ENCODE peak calls at places on chromosomes 5 and 9, in nine cellular contexts. C is epithelial cell of esophagus, W is PC-3, H is HepG2, D is AG04450, M is GM23248, I is GM12865, X is GM06990, F is astrocyte of the spinal cord. Z is an unnamed sample.

GRCh38 chr5:135900276-135900675 is 4.6 kb upstream of the IL9 start:
- DNase-seq in C (no peak), W (no peak), H (no peak), D (no peak), M (no peak), I (no peak), X (no peak), F (no peak), Z (no peak)

GRCh38 chr5:36040651-36041536 is 25.8 kb downstream of the UGT3A2 start:
- DNase-seq in C (no peak), W (peak; percentile 16), H (peak; percentile 5), D (no peak), M (no peak), I (no peak), X (no peak), F (no peak), Z (no peak)

GRCh38 chr5:31581498-31582099 is 49.5 kb downstream of the C5orf22 start:
- DNase-seq in C (peak; percentile 53), W (peak; percentile 65), H (peak; percentile 10), D (no peak), M (peak; percentile 78), I (peak; percentile 38), X (no peak), F (peak; percentile 50), Z (peak; percentile 31)

GRCh38 chr5:14222182-14222581 is 79.0 kb downstream of the TRIO start:
- DNase-seq in C (no peak), W (peak; percentile 73), H (no peak), D (no peak), M (no peak), I (no peak), X (no peak), F (no peak), Z (no peak)

GRCh38 chr9:129225815-129226214 is 47.8 kb upstream of the IER5L start:
- DNase-seq in C (peak; percentile 63), W (no peak), H (no peak), D (no peak), M (peak; percentile 48), I (peak; percentile 57), X (no peak), F (peak; percentile 79), Z (peak; percentile 36)

GRCh38 chr9:69120380-69121154 is 53.5 kb upstream of the TJP2 start:
- DNase-seq in C (peak; percentile 91), W (peak; percentile 94), H (peak; percentile 81), D (no peak), M (no peak), I (peak; percentile 21), X (peak; percentile 18), F (no peak), Z (peak; percentile 96)

GRCh38 chr9:97398999-97399758 is 12.7 kb upstream of the TDRD7 start:
- DNase-seq in C (peak; percentile 74), W (peak; percentile 92), H (peak; percentile 54), D (peak; percentile 30), M (peak; percentile 87), I (peak; percentile 88), X (peak; percentile 86), F (peak; percentile 65), Z (peak; percentile 89)

GRCh38 chr5:169071-169727 is 22.1 kb upstream of the LRRC14B start:
- DNase-seq in C (no peak), W (peak; percentile 9), H (no peak), D (peak; percentile 38), M (no peak), I (no peak), X (no peak), F (peak; percentile 80), Z (no peak)

GRCh38 chr5:178630475-178630930 is 3.7 kb upstream of the CLK4 start:
- DNase-seq in C (peak; percentile 87), W (peak; percentile 94), H (peak; percentile 97), D (no peak), M (peak; percentile 36), I (no peak), X (no peak), F (no peak), Z (peak; percentile 7)

GRCh38 chr9:129473523-129474244 is 147.2 kb downstream of the C9orf50 start:
- DNase-seq in C (peak; percentile 45), W (no peak), H (no peak), D (no peak), M (peak; percentile 88), I (no peak), X (no peak), F (no peak), Z (no peak)

GRCh38 chr9:2261421-2262103 is 246.4 kb downstream of the SMARCA2 start:
- DNase-seq in C (peak; percentile 13), W (no peak), H (no peak), D (no peak), M (no peak), I (no peak), X (no peak), F (no peak), Z (no peak)

GRCh38 chr5:74643160-74643562 is 2.6 kb upstream of the ENC1 start:
- DNase-seq in C (peak; percentile 98), W (peak; percentile 90), H (peak; percentile 57), D (peak; percentile 61), M (peak; percentile 94), I (no peak), X (no peak), F (peak; percentile 87), Z (no peak)

GRCh38 chr5:73218552-73219171 is 45.7 kb downstream of the TMEM174 start:
- DNase-seq in C (peak; percentile 50), W (peak; percentile 58), H (no peak), D (peak; percentile 39), M (peak; percentile 82), I (no peak), X (no peak), F (peak; percentile 71), Z (no peak)

GRCh38 chr5:178377583-178378270 is 145.1 kb upstream of the PHYKPL start:
- DNase-seq in C (no peak), W (no peak), H (no peak), D (no peak), M (no peak), I (no peak), X (no peak), F (no peak), Z (no peak)

GRCh38 chr9:15469406-15469805 is 41.4 kb downstream of the PSIP1 start:
- DNase-seq in C (no peak), W (no peak), H (no peak), D (no peak), M (no peak), I (no peak), X (no peak), F (no peak), Z (no peak)

GRCh38 chr5:36054646-36055045 is 12.0 kb downstream of the UGT3A2 start:
- DNase-seq in C (no peak), W (no peak), H (no peak), D (no peak), M (peak; percentile 26), I (no peak), X (no peak), F (no peak), Z (no peak)

GRCh38 chr5:89128930-89129625 is 246.1 kb upstream of the MEF2C start:
- DNase-seq in C (no peak), W (no peak), H (no peak), D (no peak), M (no peak), I (no peak), X (no peak), F (no peak), Z (no peak)

GRCh38 chr5:136014049-136014516 is 14.7 kb upstream of the TGFBI start:
- DNase-seq in C (peak; percentile 52), W (no peak), H (no peak), D (no peak), M (peak; percentile 80), I (peak; percentile 37), X (no peak), F (peak; percentile 92), Z (no peak)

GRCh38 chr9:134551176-134551575 is 90.4 kb upstream of the COL5A1 start:
- DNase-seq in C (no peak), W (no peak), H (no peak), D (no peak), M (no peak), I (no peak), X (no peak), F (no peak), Z (no peak)

GRCh38 chr5:139709587-139710369 is 61.6 kb downstream of the CXXC5 start:
- DNase-seq in C (no peak), W (no peak), H (no peak), D (no peak), M (no peak), I (no peak), X (peak; percentile 49), F (peak; percentile 75), Z (no peak)

GRCh38 chr5:139708434-139708849 is 60.3 kb downstream of the CXXC5 start:
- DNase-seq in C (no peak), W (no peak), H (no peak), D (no peak), M (no peak), I (no peak), X (no peak), F (no peak), Z (no peak)

GRCh38 chr5:139710370-139711066 is 62.4 kb downstream of the CXXC5 start:
- DNase-seq in C (peak; percentile 39), W (no peak), H (peak; percentile 73), D (no peak), M (peak; percentile 96), I (peak; percentile 42), X (peak; percentile 77), F (peak; percentile 80), Z (no peak)

GRCh38 chr5:139707445-139708003 is 59.4 kb downstream of the CXXC5 start:
- DNase-seq in C (no peak), W (no peak), H (peak; percentile 68), D (no peak), M (no peak), I (no peak), X (no peak), F (no peak), Z (no peak)

GRCh38 chr5:139708877-139709586 is 60.9 kb downstream of the CXXC5 start:
- DNase-seq in C (no peak), W (no peak), H (peak; percentile 75), D (no peak), M (peak; percentile 93), I (no peak), X (peak; percentile 51), F (peak; percentile 85), Z (no peak)
- H3K4me3 ChIP-seq in C (no peak overlapping the region), W (no peak overlapping the region), H (peak overlapping the region; percentile 72), D (no peak overlapping the region), M (peak overlapping the region; percentile 49), I (no peak overlapping the region), X (peak overlapping the region; percentile 22), F (no peak overlapping the region), Z (peak overlapping the region; percentile 5)

GRCh38 chr9:121744002-121744686 is 92.7 kb downstream of the DAB2IP start:
- DNase-seq in C (peak; percentile 50), W (peak; percentile 60), H (peak; percentile 74), D (no peak), M (peak; percentile 69), I (peak; percentile 74), X (no peak), F (peak; percentile 56), Z (peak; percentile 80)
- H3K4me3 ChIP-seq in C (peak overlapping the region; percentile 25), W (peak overlapping the region; percentile 64), H (peak overlapping the region; percentile 85), D (peak overlapping the region; percentile 65), M (peak overlapping the region; percentile 67), I (no peak overlapping the region), X (no peak overlapping the region), F (peak overlapping the region; percentile 55), Z (peak overlapping the region; percentile 53)

GRCh38 chr9:91207889-91208651 is 153.6 kb downstream of the AUH start:
- DNase-seq in C (peak; percentile 37), W (no peak), H (peak; percentile 88), D (no peak), M (peak; percentile 71), I (peak; percentile 91), X (peak; percentile 79), F (peak; percentile 77), Z (peak; percentile 81)
- H3K4me3 ChIP-seq in C (no peak overlapping the region), W (no peak overlapping the region), H (peak overlapping the region; percentile 41), D (no peak overlapping the region), M (peak overlapping the region; percentile 49), I (no peak overlapping the region), X (no peak overlapping the region), F (no peak overlapping the region), Z (no peak overlapping the region)

GRCh38 chr9:136385015-136385414 is 11.5 kb upstream of the CARD9 start:
- DNase-seq in C (no peak), W (no peak), H (no peak), D (no peak), M (no peak), I (no peak), X (no peak), F (no peak), Z (no peak)
- H3K4me3 ChIP-seq in C (no peak overlapping the region), W (no peak overlapping the region), H (no peak overlapping the region), D (no peak overlapping the region), M (no peak overlapping the region), I (no peak overlapping the region), X (no peak overlapping the region), F (no peak overlapping the region), Z (no peak overlapping the region)